ENCODE peak calls at places on chromosomes 11 and 22, in seven cellular contexts. X is K562, F is heart left ventricle, I is ovary, D is IMR-90, C is A549, J is adrenal gland. G is an unnamed sample.

GRCh38 chr11:63564056-63564784 is 1.0 kb upstream of the PLAAT2 start:
- DNase-seq in X (no peak), F (no peak), I (no peak), D (no peak), C (no peak), J (no peak), G (no peak)

GRCh38 chr11:22752908-22753310 is 76.7 kb downstream of the SVIP start:
- DNase-seq in X (no peak), F (no peak), I (no peak), D (no peak), C (no peak), J (no peak), G (no peak)

GRCh38 chr11:35623708-35624168 is 5.5 kb downstream of the FJX1 start:
- DNase-seq in X (no peak), F (no peak), I (no peak), D (peak; percentile 94), C (no peak), J (no peak), G (no peak)

GRCh38 chr22:50473855-50474671 is 772 bp downstream of the SBF1 start:
- DNase-seq in X (peak; percentile 55), F (no peak), I (no peak), D (peak; percentile 67), C (no peak), J (peak; percentile 66), G (no peak)

GRCh38 chr11:65426839-65427690 is 4.5 kb downstream of the NEAT1 start:
- DNase-seq in X (no peak), F (no peak), I (peak; percentile 49), D (peak; percentile 77), C (no peak), J (peak; percentile 72), G (no peak)

GRCh38 chr22:31339148-31339832 is 6.9 kb downstream of the PATZ1 start:
- DNase-seq in X (no peak), F (no peak), I (no peak), D (no peak), C (no peak), J (no peak), G (no peak)

GRCh38 chr22:43427296-43428004 is 15.6 kb downstream of the MPPED1 start:
- DNase-seq in X (peak; percentile 69), F (no peak), I (no peak), D (no peak), C (no peak), J (no peak), G (no peak)

GRCh38 chr11:70758206-70758605 is 359.9 kb downstream of the CTTN start:
- DNase-seq in X (no peak), F (no peak), I (no peak), D (no peak), C (no peak), J (no peak), G (no peak)

GRCh38 chr11:117226388-117227385 is 5.2 kb downstream of the PCSK7 start:
- DNase-seq in X (peak; percentile 63), F (peak; percentile 58), I (peak; percentile 51), D (peak; percentile 78), C (peak; percentile 67), J (peak; percentile 70), G (no peak)

GRCh38 chr22:28917747-28918543 is 34.6 kb downstream of the ZNRF3 start:
- DNase-seq in X (no peak), F (peak; percentile 35), I (no peak), D (peak; percentile 31), C (peak; percentile 7), J (peak; percentile 28), G (no peak)

GRCh38 chr11:121352301-121352891 is 59.8 kb downstream of the SC5D start:
- DNase-seq in X (no peak), F (no peak), I (no peak), D (no peak), C (no peak), J (no peak), G (no peak)

GRCh38 chr22:27726726-27727449 is 74.7 kb downstream of the MN1 start:
- DNase-seq in X (peak; percentile 86), F (peak; percentile 83), I (peak; percentile 59), D (peak; percentile 34), C (peak; percentile 52), J (peak; percentile 49), G (peak; percentile 26)

GRCh38 chr22:21032037-21032842 is at the start of gene SLC7A4:
- DNase-seq in X (peak; percentile 85), F (no peak), I (no peak), D (no peak), C (no peak), J (peak; percentile 55), G (no peak)

GRCh38 chr11:35215945-35216344 is 77.0 kb downstream of the CD44 start:
- DNase-seq in X (no peak), F (no peak), I (no peak), D (no peak), C (no peak), J (no peak), G (no peak)

GRCh38 chr11:66043008-66043906 is 5.7 kb downstream of the GAL3ST3 start:
- DNase-seq in X (no peak), F (no peak), I (no peak), D (no peak), C (no peak), J (no peak), G (no peak)

GRCh38 chr11:128448487-128448886 is 138.9 kb downstream of the ETS1 start:
- DNase-seq in X (no peak), F (no peak), I (no peak), D (peak; percentile 87), C (peak; percentile 48), J (no peak), G (no peak)

GRCh38 chr11:19903620-19904069 is 191.0 kb downstream of the NAV2 start:
- DNase-seq in X (peak; percentile 66), F (peak; percentile 75), I (peak; percentile 86), D (peak; percentile 83), C (peak; percentile 52), J (peak; percentile 88), G (no peak)

GRCh38 chr22:17281026-17281809 is 62.0 kb upstream of the ADA2 start:
- DNase-seq in X (no peak), F (peak; percentile 1), I (no peak), D (no peak), C (no peak), J (no peak), G (no peak)

GRCh38 chr11:115581871-115582639 is 77.8 kb upstream of the CADM1 start:
- DNase-seq in X (no peak), F (no peak), I (no peak), D (peak; percentile 5), C (no peak), J (no peak), G (no peak)

GRCh38 chr22:23533328-23533762 is 46.7 kb downstream of the IGLL1 start:
- DNase-seq in X (peak; percentile 67), F (no peak), I (peak; percentile 54), D (peak; percentile 10), C (peak; percentile 50), J (peak; percentile 37), G (no peak)

GRCh38 chr11:19536131-19536530 is 176.5 kb upstream of the NAV2 start:
- DNase-seq in X (no peak), F (no peak), I (no peak), D (no peak), C (no peak), J (no peak), G (no peak)

GRCh38 chr11:70761094-70761905 is 363.0 kb downstream of the CTTN start:
- DNase-seq in X (peak; percentile 42), F (no peak), I (no peak), D (no peak), C (no peak), J (no peak), G (no peak)

GRCh38 chr22:42396621-42397331 is 35.4 kb downstream of the NFAM1 start:
- DNase-seq in X (no peak), F (peak; percentile 25), I (no peak), D (no peak), C (no peak), J (peak; percentile 44), G (no peak)

GRCh38 chr11:45919806-45920530 is 2.3 kb upstream of the PEX16 start:
- DNase-seq in X (no peak), F (peak; percentile 50), I (peak; percentile 30), D (no peak), C (no peak), J (no peak), G (no peak)
- H3K4me1 ChIP-seq in X (peaks cover 11% of the 10 kb centered on the region), F (peaks cover 18% of the 10 kb centered on the region), I (no peaks in the 10 kb centered on the region), D (no peaks in the 10 kb centered on the region), C (peaks cover 13% of the 10 kb centered on the region), J (peaks cover 6% of the 10 kb centered on the region), G (peaks cover 48% of the 10 kb centered on the region)

DNA sequence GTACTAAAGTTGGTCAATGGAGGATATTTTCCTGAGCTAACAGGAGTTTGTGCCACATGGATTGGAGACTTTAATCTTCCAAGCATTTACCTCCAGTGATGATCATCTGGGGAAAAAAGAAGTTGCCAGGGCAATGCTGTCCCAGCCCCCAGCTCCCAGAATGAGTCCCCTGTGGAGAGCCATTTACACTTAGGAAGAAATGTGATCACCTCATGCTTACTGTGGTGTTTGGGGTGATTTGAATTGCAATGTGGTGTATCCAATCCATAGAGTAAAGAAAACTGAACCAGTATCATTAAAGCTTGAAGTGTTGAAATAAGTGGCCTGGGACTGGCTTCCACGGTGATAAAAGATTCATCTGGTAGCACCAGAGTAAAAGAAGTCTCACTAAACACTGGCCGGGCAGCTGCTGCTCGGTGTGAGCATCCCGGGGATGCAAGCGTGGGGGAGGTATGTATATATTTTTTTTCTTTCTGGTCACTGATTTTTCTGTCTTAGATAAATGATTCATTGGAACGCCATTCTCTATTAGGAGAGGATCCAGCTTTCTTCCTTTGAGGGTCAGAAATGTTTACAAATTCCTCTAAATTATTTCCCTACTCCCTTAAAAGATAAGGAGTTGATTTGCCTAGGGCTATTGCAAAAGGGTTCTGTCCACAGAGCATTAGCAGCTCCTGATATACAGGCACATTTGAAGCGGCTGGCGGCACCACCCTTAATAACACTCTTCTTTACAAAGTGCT is 117.1 kb upstream of the NTM start:
- DNase-seq in X (no peak), F (no peak), I (no peak), D (no peak), C (no peak), J (no peak), G (no peak)
- TF ChIP-seq POLR2A in X (no peak), F (no peak), I (no peak), D (no peak), C (no peak), J (no peak), G (no peak)

GRCh38 chr11:120185678-120186407 is 25.0 kb upstream of the OAF start:
- DNase-seq in X (no peak), F (peak; percentile 82), I (no peak), D (no peak), C (no peak), J (no peak), G (no peak)

GRCh38 chr11:120186408-120186798 is 24.4 kb upstream of the OAF start:
- DNase-seq in X (no peak), F (no peak), I (no peak), D (no peak), C (no peak), J (no peak), G (no peak)

GRCh38 chr11:120184946-120185677 is 25.7 kb upstream of the OAF start:
- DNase-seq in X (no peak), F (peak; percentile 79), I (peak; percentile 83), D (peak; percentile 48), C (no peak), J (peak; percentile 92), G (no peak)

GRCh38 chr11:120188371-120188770 is 22.5 kb upstream of the OAF start:
- DNase-seq in X (no peak), F (no peak), I (no peak), D (no peak), C (no peak), J (no peak), G (no peak)

GRCh38 chr11:120186799-120187591 is 23.8 kb upstream of the OAF start:
- DNase-seq in X (no peak), F (peak; percentile 52), I (peak; percentile 41), D (peak; percentile 61), C (no peak), J (no peak), G (no peak)
- H3K4me1 ChIP-seq in X (no peaks in the 10 kb centered on the region), F (peaks cover 23% of the 10 kb centered on the region), I (peaks cover 47% of the 10 kb centered on the region), D (peaks cover 16% of the 10 kb centered on the region), C (no peaks in the 10 kb centered on the region), J (peaks cover 18% of the 10 kb centered on the region), G (peaks cover 5% of the 10 kb centered on the region)

GRCh38 chr11:67239795-67240574 is 26.3 kb upstream of the GRK2 start:
- DNase-seq in X (peak; percentile 93), F (peak; percentile 98), I (peak; percentile 95), D (peak; percentile 99), C (peak; percentile 93), J (peak; percentile 99), G (peak; percentile 89)
- TF ChIP-seq POLR2A in X (peak; percentile 95), F (peak; percentile 96), I (peak; percentile 87), D (peak; percentile 97), C (peak; percentile 98), J (peak; percentile 99), G (peak; percentile 86)

G was measured in esophagus squamous epithelium.